ENCODE peak calls at places on chromosomes 11 and 22, in seven cellular contexts. One of them, this sample, is unnamed.

GRCh38 chr22:45238431-45239377 is 2.0 kb downstream of the KIAA0930 start:
- DNase-seq in transverse colon: no peak
- DNase-seq in SK-N-SH: peak; percentile 52
- DNase-seq in stomach: no peak
- DNase-seq in endothelial cell of umbilical vein: no peak
- DNase-seq in HL-60: no peak
- DNase-seq in GM23338: no peak
- DNase-seq in this sample: peak; percentile 64

GRCh38 chr11:15905815-15906214 is 450.5 kb downstream of the SOX6 start:
- DNase-seq in SK-N-SH: no peak
- DNase-seq in HL-60: no peak
- DNase-seq in transverse colon: no peak
- DNase-seq in stomach: no peak
- DNase-seq in endothelial cell of umbilical vein: no peak
- DNase-seq in GM23338: no peak
- DNase-seq in this sample: no peak

GRCh38 chr11:90257158-90257525 is 34.3 kb upstream of the CHORDC1 start:
- DNase-seq in HL-60: no peak
- DNase-seq in stomach: no peak
- DNase-seq in transverse colon: no peak
- DNase-seq in GM23338: no peak
- DNase-seq in endothelial cell of umbilical vein: no peak
- DNase-seq in SK-N-SH: no peak
- DNase-seq in this sample: no peak

GRCh38 chr22:31103899-31104694 is 3.3 kb downstream of the SELENOM start:
- DNase-seq in endothelial cell of umbilical vein: no peak
- DNase-seq in SK-N-SH: no peak
- DNase-seq in stomach: no peak
- DNase-seq in HL-60: no peak
- DNase-seq in GM23338: no peak
- DNase-seq in transverse colon: no peak
- DNase-seq in this sample: peak; percentile 47

GRCh38 chr11:10568486-10568941 is at the start of gene LYVE1:
- DNase-seq in HL-60: no peak
- DNase-seq in GM23338: no peak
- DNase-seq in stomach: no peak
- DNase-seq in endothelial cell of umbilical vein: peak; percentile 93
- DNase-seq in SK-N-SH: no peak
- DNase-seq in transverse colon: peak; percentile 11
- DNase-seq in this sample: no peak

GRCh38 chr22:29607426-29607825 is 4.0 kb downstream of the NF2 start:
- DNase-seq in endothelial cell of umbilical vein: peak; percentile 87
- DNase-seq in stomach: no peak
- DNase-seq in SK-N-SH: no peak
- DNase-seq in HL-60: no peak
- DNase-seq in GM23338: no peak
- DNase-seq in transverse colon: no peak
- DNase-seq in this sample: no peak

GRCh38 chr22:48690583-48691317 is 1136.9 kb downstream of the BRD1 start:
- DNase-seq in transverse colon: no peak
- DNase-seq in stomach: no peak
- DNase-seq in GM23338: no peak
- DNase-seq in HL-60: no peak
- DNase-seq in endothelial cell of umbilical vein: no peak
- DNase-seq in SK-N-SH: no peak
- DNase-seq in this sample: no peak

GRCh38 chr11:102330226-102330625 is 12.9 kb downstream of the BIRC3 start:
- DNase-seq in GM23338: no peak
- DNase-seq in endothelial cell of umbilical vein: no peak
- DNase-seq in HL-60: no peak
- DNase-seq in SK-N-SH: no peak
- DNase-seq in transverse colon: no peak
- DNase-seq in stomach: no peak
- DNase-seq in this sample: no peak

GRCh38 chr11:17718015-17718414 is 1.4 kb upstream of the MYOD1 start:
- DNase-seq in GM23338: no peak
- DNase-seq in SK-N-SH: no peak
- DNase-seq in transverse colon: no peak
- DNase-seq in endothelial cell of umbilical vein: no peak
- DNase-seq in stomach: no peak
- DNase-seq in HL-60: no peak
- DNase-seq in this sample: no peak

GRCh38 chr22:17672417-17672991 is 33.9 kb downstream of the BCL2L13 start:
- DNase-seq in HL-60: no peak
- DNase-seq in stomach: no peak
- DNase-seq in SK-N-SH: peak; percentile 30
- DNase-seq in endothelial cell of umbilical vein: no peak
- DNase-seq in GM23338: no peak
- DNase-seq in transverse colon: no peak
- DNase-seq in this sample: no peak

GRCh38 chr11:46478196-46478595 is 86.6 kb upstream of the CHRM4 start:
- DNase-seq in GM23338: no peak
- DNase-seq in SK-N-SH: no peak
- DNase-seq in endothelial cell of umbilical vein: no peak
- DNase-seq in HL-60: no peak
- DNase-seq in stomach: no peak
- DNase-seq in transverse colon: no peak
- DNase-seq in this sample: no peak

GRCh38 chr11:61827573-61828378 is at the start of gene FADS2:
- DNase-seq in transverse colon: peak; percentile 63
- DNase-seq in stomach: peak; percentile 57
- DNase-seq in HL-60: peak; percentile 87
- DNase-seq in SK-N-SH: peak; percentile 93
- DNase-seq in endothelial cell of umbilical vein: peak; percentile 93
- DNase-seq in GM23338: peak; percentile 90
- DNase-seq in this sample: peak; percentile 92
- TF ChIP-seq CTCF in transverse colon: no peak
- TF ChIP-seq CTCF in stomach: no peak
- TF ChIP-seq CTCF in HL-60: no peak
- TF ChIP-seq CTCF in SK-N-SH: no peak
- TF ChIP-seq CTCF in endothelial cell of umbilical vein: peak; percentile 12
- TF ChIP-seq CTCF in GM23338: peak; percentile 28
- TF ChIP-seq CTCF in this sample: no peak

DNA sequence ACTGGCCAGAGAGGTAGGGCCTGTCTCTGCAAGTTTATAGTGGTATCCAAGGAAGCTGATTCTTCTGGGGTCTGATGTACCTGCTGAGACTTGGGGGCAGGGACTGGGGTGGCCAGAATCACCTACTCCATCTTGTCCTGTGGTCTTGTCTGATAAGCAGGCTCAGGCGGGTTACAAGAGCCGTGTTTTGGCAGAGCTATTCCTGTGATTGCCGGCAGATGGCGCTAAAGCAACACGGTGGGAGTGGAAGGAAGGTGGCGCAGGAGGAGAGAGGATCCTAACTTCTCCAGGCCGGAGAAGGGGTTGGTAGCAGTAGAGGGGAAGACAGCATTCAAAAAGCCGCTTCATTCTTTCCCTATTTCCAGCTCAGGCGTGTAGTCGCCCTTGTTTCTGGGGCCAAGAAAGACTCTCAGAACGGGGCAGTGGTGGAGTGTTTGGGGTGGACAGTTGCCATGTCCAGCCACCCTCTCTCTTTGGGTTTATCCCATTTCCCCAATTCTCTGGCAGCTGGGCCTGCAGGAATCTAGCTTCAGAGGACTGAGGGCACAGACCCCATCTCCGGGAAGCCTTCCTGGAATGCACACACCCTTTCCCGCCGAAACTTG is 15.1 kb downstream of the CHRM1 start:
- DNase-seq in SK-N-SH: peak; percentile 85
- DNase-seq in GM23338: peak; percentile 92
- DNase-seq in HL-60: peak; percentile 55
- DNase-seq in stomach: peak; percentile 84
- DNase-seq in transverse colon: peak; percentile 86
- DNase-seq in endothelial cell of umbilical vein: peak; percentile 86
- DNase-seq in this sample: peak; percentile 90
- TF ChIP-seq POLR2AphosphoS5 in SK-N-SH: no peak
- TF ChIP-seq POLR2AphosphoS5 in GM23338: no peak
- TF ChIP-seq POLR2AphosphoS5 in HL-60: no peak
- TF ChIP-seq POLR2AphosphoS5 in stomach: peak; percentile 41
- TF ChIP-seq POLR2AphosphoS5 in transverse colon: no peak
- TF ChIP-seq POLR2AphosphoS5 in endothelial cell of umbilical vein: no peak
- TF ChIP-seq POLR2AphosphoS5 in this sample: no peak

GRCh38 chr11:75946531-75947530 is 131.8 kb downstream of the UVRAG start:
- DNase-seq in GM23338: peak; percentile 5
- DNase-seq in HL-60: no peak
- DNase-seq in SK-N-SH: no peak
- DNase-seq in endothelial cell of umbilical vein: peak; percentile 22
- DNase-seq in stomach: no peak
- DNase-seq in transverse colon: no peak
- DNase-seq in this sample: no peak
- H3K27ac ChIP-seq in GM23338: no peak overlapping the region
- H3K27ac ChIP-seq in HL-60: no peak overlapping the region
- H3K27ac ChIP-seq in SK-N-SH: no peak overlapping the region
- H3K27ac ChIP-seq in endothelial cell of umbilical vein: peak overlapping the region; percentile 16
- H3K27ac ChIP-seq in stomach: peak overlapping the region; percentile 71
- H3K27ac ChIP-seq in transverse colon: peak overlapping the region; percentile 56
- H3K27ac ChIP-seq in this sample: no peak overlapping the region

DNA sequence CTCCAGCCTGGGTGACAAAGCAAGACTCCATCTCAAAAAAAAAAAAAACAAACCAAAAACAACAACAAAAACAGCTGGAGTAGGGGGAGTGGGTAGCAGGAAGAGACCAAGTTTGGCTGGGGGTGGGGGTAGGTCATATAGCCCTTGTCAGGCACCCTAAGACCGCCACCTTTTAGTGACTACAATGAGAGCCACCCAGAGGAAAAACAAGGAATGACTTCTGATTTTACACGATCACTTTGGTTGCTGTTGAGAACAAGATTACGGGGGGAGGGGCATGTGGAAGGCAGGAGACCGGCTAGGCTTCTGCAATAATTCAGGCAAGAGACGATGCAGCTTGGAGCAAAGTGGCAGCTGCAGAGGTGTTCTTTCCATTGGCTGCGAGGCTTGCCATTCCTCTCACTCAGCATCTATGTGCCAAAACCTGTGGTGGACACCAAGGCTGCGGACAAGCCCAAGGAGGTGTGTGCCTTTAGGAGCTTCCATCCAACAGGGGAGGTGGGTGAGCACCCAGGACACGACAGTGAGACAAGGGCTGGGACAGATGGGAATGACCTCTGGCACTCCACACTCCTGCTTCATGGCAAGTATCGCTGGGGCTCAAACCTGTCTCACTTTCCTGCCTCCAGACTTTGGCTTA is 1.7 kb downstream of the RPS19BP1 start:
- DNase-seq in transverse colon: no peak
- DNase-seq in stomach: no peak
- DNase-seq in SK-N-SH: peak; percentile 45
- DNase-seq in GM23338: peak; percentile 89
- DNase-seq in endothelial cell of umbilical vein: peak; percentile 36
- DNase-seq in HL-60: peak; percentile 73
- DNase-seq in this sample: no peak
- TF ChIP-seq CTCF in transverse colon: peak; percentile 14
- TF ChIP-seq CTCF in stomach: peak; percentile 11
- TF ChIP-seq CTCF in SK-N-SH: no peak
- TF ChIP-seq CTCF in GM23338: peak; percentile 26
- TF ChIP-seq CTCF in endothelial cell of umbilical vein: no peak
- TF ChIP-seq CTCF in HL-60: no peak
- TF ChIP-seq CTCF in this sample: peak; percentile 24

DNA sequence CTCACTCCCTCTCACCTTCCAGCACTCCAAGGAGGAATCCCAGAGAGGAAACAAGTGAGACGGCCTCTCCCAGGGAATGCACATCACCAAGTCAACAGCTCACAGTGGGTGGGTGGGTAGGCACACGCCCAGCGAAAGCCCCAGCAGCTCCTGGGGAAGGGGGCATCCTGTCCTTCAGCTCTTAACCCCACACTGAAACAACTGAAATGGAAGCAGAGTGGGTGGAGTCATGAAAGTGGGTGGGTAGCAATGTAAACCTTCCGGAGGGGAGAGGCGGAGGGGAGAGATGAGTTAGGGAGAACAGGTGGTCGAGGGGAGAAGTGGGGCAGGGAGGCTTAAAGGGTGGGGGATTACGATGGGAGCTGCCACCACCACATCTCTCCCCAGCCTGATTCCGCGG is 5.4 kb downstream of the MCHR1 start:
- DNase-seq in endothelial cell of umbilical vein: no peak
- DNase-seq in transverse colon: no peak
- DNase-seq in SK-N-SH: no peak
- DNase-seq in GM23338: peak; percentile 89
- DNase-seq in stomach: no peak
- DNase-seq in HL-60: no peak
- DNase-seq in this sample: no peak
- TF ChIP-seq POLR2AphosphoS5 in endothelial cell of umbilical vein: no peak
- TF ChIP-seq POLR2AphosphoS5 in transverse colon: no peak
- TF ChIP-seq POLR2AphosphoS5 in SK-N-SH: no peak
- TF ChIP-seq POLR2AphosphoS5 in GM23338: peak; percentile 69
- TF ChIP-seq POLR2AphosphoS5 in stomach: no peak
- TF ChIP-seq POLR2AphosphoS5 in HL-60: no peak
- TF ChIP-seq POLR2AphosphoS5 in this sample: no peak

This sample was measured in spleen.